ENCODE peak calls at places on chromosomes 11 and 22, in four cellular contexts. Y is K562, R is HL-60, S is GM12878. W is an unnamed sample.

GRCh38 chr11:33529461-33529860 is 171.2 kb downstream of the C11orf91 start:
- DNase-seq in R (no peak), Y (no peak), S (no peak), W (no peak)

GRCh38 chr22:32951807-32952153 is 106.4 kb downstream of the SYN3 start:
- DNase-seq in S (no peak), Y (no peak), R (no peak), W (no peak)

GRCh38 chr11:128660957-128661356 is 32.9 kb upstream of the FLI1 start:
- DNase-seq in R (peak; percentile 75), Y (no peak), S (no peak), W (no peak)

GRCh38 chr11:76201672-76202412 is 4.5 kb downstream of the WNT11 start:
- DNase-seq in S (no peak), Y (no peak), R (no peak), W (no peak)

GRCh38 chr11:1435820-1436467 is 46.2 kb downstream of the BRSK2 start:
- DNase-seq in R (no peak), Y (peak; percentile 75), S (no peak), W (peak; percentile 76)

GRCh38 chr22:47236718-47237117 is 474.3 kb downstream of the TBC1D22A start:
- DNase-seq in R (no peak), S (no peak), Y (no peak), W (no peak)

GRCh38 chr11:75031224-75031753 is 42.6 kb downstream of the NEU3 start:
- DNase-seq in Y (peak; percentile 89), R (no peak), S (no peak), W (no peak)

GRCh38 chr11:60265373-60266214 is 14.9 kb upstream of the MS4A4A start:
- DNase-seq in Y (peak; percentile 62), R (peak; percentile 31), S (peak; percentile 44), W (no peak)

GRCh38 chr11:58625086-58625485 is 2.6 kb downstream of the CNTF start:
- DNase-seq in R (no peak), S (no peak), Y (no peak), W (no peak)

GRCh38 chr11:32213223-32213622 is 122.3 kb downstream of the RCN1 start:
- DNase-seq in Y (no peak), R (no peak), S (no peak), W (no peak)

GRCh38 chr11:128860571-128861361 is 6.3 kb downstream of the KCNJ1 start:
- DNase-seq in R (no peak), S (no peak), Y (no peak), W (no peak)

GRCh38 chr11:5369793-5370192 is 13.8 kb upstream of the OR51M1 start:
- DNase-seq in Y (peak; percentile 42), S (no peak), R (no peak), W (no peak)

GRCh38 chr11:113023986-113024385 is 62.8 kb downstream of the NCAM1 start:
- DNase-seq in S (no peak), R (no peak), Y (no peak), W (no peak)

GRCh38 chr11:64219354-64219684 is 6.7 kb downstream of the TRPT1 start:
- DNase-seq in R (no peak), S (no peak), Y (no peak), W (no peak)

GRCh38 chr11:2212411-2213251 is 41.0 kb upstream of the TH start:
- DNase-seq in S (no peak), R (no peak), Y (peak; percentile 6), W (no peak)

GRCh38 chr11:117986981-117987495 is 844 bp downstream of the IL10RA start:
- DNase-seq in S (peak; percentile 92), R (peak; percentile 56), Y (no peak), W (peak; percentile 59)

GRCh38 chr11:121552160-121552559 is 99.4 kb upstream of the SORL1-AS1 start:
- DNase-seq in R (no peak), S (no peak), Y (no peak), W (no peak)

GRCh38 chr22:17633217-17633997 is 4.9 kb upstream of the ATP6V1E1 start:
- DNase-seq in Y (peak; percentile 67), R (no peak), S (no peak), W (no peak)

GRCh38 chr11:101738494-101738893 is 154.7 kb upstream of the TRPC6 start:
- DNase-seq in S (no peak), Y (no peak), R (no peak), W (no peak)

GRCh38 chr22:20970939-20971657 is 4.0 kb downstream of the AIFM3 start:
- DNase-seq in R (no peak), S (no peak), Y (no peak), W (no peak)

GRCh38 chr11:119680899-119681370 is 48.1 kb downstream of the NECTIN1 start:
- DNase-seq in Y (no peak), R (peak; percentile 68), S (no peak), W (no peak)

GRCh38 chr11:96207459-96208449 is 135.2 kb downstream of the MAML2 start:
- DNase-seq in R (peak; percentile 19), S (no peak), Y (no peak), W (no peak)

GRCh38 chr22:41048791-41049717 is 43.3 kb upstream of the EP300 start:
- DNase-seq in R (no peak), Y (peak; percentile 34), S (no peak), W (no peak)

GRCh38 chr11:64092119-64092760 is 56.5 kb downstream of the FLRT1 start:
- DNase-seq in Y (peak; percentile 34), R (peak; percentile 23), S (no peak), W (no peak)

GRCh38 chr11:16454284-16454683 is 97.9 kb upstream of the SOX6 start:
- DNase-seq in S (no peak), R (no peak), Y (no peak), W (no peak)

GRCh38 chr22:40392618-40393017 is 22.2 kb downstream of the SGSM3 start:
- DNase-seq in R (no peak), S (no peak), Y (no peak), W (no peak)

GRCh38 chr22:24156915-24157782 is 24.1 kb upstream of the SUSD2 start:
- DNase-seq in R (peak; percentile 96), Y (peak; percentile 86), S (peak; percentile 78), W (peak; percentile 95)

GRCh38 chr11:31110825-31111224 is 258.7 kb downstream of the DCDC1 start:
- DNase-seq in S (no peak), Y (no peak), R (no peak), W (no peak)

GRCh38 chr11:114108501-114109205 is 49.1 kb downstream of the ZBTB16 start:
- DNase-seq in R (no peak), S (no peak), Y (no peak), W (no peak)

DNA sequence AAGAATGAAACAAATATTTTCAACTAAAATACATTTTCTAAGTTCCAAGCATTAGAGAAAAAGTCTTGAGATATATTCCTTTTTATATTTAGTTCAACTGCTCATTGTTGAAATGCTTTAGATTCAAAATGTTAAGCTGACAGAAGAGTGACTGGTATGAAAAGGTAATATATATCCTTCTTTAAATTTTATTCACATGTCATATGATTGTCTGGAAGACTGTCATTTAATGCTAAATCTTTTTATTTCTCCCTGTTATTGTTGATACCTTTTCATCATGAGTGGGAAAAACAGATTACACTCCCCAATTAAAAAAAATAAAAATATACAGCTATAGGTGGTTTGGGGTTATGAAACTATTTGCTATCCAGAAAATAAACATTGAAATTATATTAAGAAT is 965.4 kb downstream of the JRKL start:
- DNase-seq in Y (no peak), S (no peak), R (no peak), W (no peak)
- TF ChIP-seq SPI1 in Y (no peak), S (no peak), R (no peak), W (no peak)

GRCh38 chr22:36671398-36671797 is 32.2 kb downstream of the CACNG2 start:
- DNase-seq in Y (no peak), S (no peak), R (no peak), W (no peak)

GRCh38 chr22:36678477-36678876 is 25.1 kb downstream of the CACNG2 start:
- DNase-seq in S (no peak), Y (no peak), R (no peak), W (no peak)

GRCh38 chr22:36673821-36674220 is 29.7 kb downstream of the CACNG2 start:
- DNase-seq in S (no peak), Y (no peak), R (no peak), W (no peak)
- TF ChIP-seq SPI1 in S (no peak), Y (no peak), R (no peak), W (no peak)

DNA sequence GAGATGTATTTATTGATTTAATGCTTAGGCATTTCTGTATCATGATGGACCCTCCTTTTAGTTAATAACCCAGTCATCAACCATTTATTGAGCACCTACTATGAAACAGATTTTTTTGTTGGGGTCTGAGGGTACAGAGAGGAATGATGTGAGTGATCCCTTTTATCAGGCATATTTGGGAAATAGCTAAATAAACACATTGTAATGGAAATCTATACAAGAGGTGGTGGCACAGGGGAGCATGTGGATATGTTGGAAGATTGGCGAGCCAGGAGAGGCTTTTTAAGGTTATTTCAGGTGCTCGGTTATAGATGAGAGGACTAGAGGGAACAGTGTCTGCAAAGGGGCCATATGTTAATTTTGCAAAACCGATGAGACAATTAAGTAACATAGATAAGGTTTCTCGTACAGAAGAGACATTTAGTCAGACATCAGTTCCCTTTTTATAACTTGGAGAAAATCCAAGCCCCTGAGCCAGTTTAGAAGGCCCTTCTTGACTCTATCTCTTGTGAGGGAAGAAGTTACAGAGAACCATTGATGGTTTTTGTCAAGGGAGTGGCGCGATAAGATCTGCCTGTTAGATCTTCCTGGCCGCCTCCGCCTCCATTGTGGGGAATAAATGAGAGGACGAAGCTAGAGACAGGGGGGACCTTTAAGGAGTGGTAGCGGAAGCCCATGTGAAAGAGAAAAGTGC is 2.0 kb downstream of the ATXN10 start:
- DNase-seq in R (peak; percentile 70), S (no peak), Y (no peak), W (no peak)
- TF ChIP-seq SPI1 in R (peak; percentile 92), S (peak; percentile 45), Y (no peak), W (peak; percentile 35)

GRCh38 chr11:18064035-18064434 is 18.0 kb upstream of the TPH1 start:
- DNase-seq in Y (no peak), S (no peak), R (no peak), W (no peak)
- TF ChIP-seq SPI1 in Y (no peak), S (no peak), R (no peak), W (no peak)

GRCh38 chr11:65246506-65246905 is 15.3 kb upstream of the POLA2 start:
- DNase-seq in Y (no peak), S (no peak), R (no peak), W (no peak)

GRCh38 chr11:65254724-65255123 is 7.0 kb upstream of the POLA2 start:
- DNase-seq in R (no peak), S (no peak), Y (no peak), W (no peak)

GRCh38 chr11:65251476-65251875 is 10.3 kb upstream of the POLA2 start:
- DNase-seq in S (no peak), R (no peak), Y (no peak), W (no peak)
- TF ChIP-seq SPI1 in S (no peak), R (no peak), Y (no peak), W (no peak)